ENCODE peak calls at places on chromosomes 7 and 10, in five cellular contexts. X, H, V, P and C are unnamed samples.

GRCh38 chr10:131852161-131852822 is 48.5 kb upstream of the PPP2R2D start:
- DNase-seq in X (no peak), H (no peak), V (no peak), P (no peak), C (no peak)

GRCh38 chr10:129096340-129096984 is 370.6 kb upstream of the MGMT start:
- DNase-seq in X (no peak), H (peak; percentile 83), V (no peak), P (peak; percentile 28), C (no peak)

GRCh38 chr10:125159932-125160855 is at the start of gene CTBP2:
- DNase-seq in X (no peak), H (peak; percentile 74), V (no peak), P (peak; percentile 64), C (peak; percentile 66)

GRCh38 chr7:29989257-29989995 is at the start of gene SCRN1:
- DNase-seq in X (peak; percentile 27), H (peak; percentile 65), V (peak; percentile 81), P (peak; percentile 42), C (peak; percentile 61)

GRCh38 chr7:93530701-93531100 is 43.8 kb downstream of the CALCR start:
- DNase-seq in X (no peak), H (no peak), V (no peak), P (no peak), C (no peak)

GRCh38 chr10:91908358-91909177 is 718 bp downstream of the FGFBP3 start:
- DNase-seq in X (peak; percentile 30), H (peak; percentile 79), V (peak; percentile 91), P (peak; percentile 72), C (peak; percentile 83)

GRCh38 chr7:21690717-21691116 is 147.9 kb downstream of the DNAH11 start:
- DNase-seq in X (no peak), H (no peak), V (no peak), P (no peak), C (no peak)

GRCh38 chr7:108497082-108497725 is 28.7 kb downstream of the PNPLA8 start:
- DNase-seq in X (peak; percentile 27), H (peak; percentile 69), V (peak; percentile 77), P (no peak), C (no peak)

GRCh38 chr7:103710247-103710646 is 264.2 kb upstream of the SLC26A5 start:
- DNase-seq in X (no peak), H (peak; percentile 81), V (no peak), P (no peak), C (no peak)

GRCh38 chr7:99010281-99010680 is 131.9 kb downstream of the TRRAP start:
- DNase-seq in X (no peak), H (no peak), V (no peak), P (no peak), C (no peak)

GRCh38 chr10:47043928-47044544 is 132.8 kb downstream of the PTPN20 start:
- DNase-seq in X (no peak), H (no peak), V (no peak), P (no peak), C (peak; percentile 39)

GRCh38 chr7:90605055-90605454 is 8.9 kb downstream of the CDK14 start:
- DNase-seq in X (no peak), H (no peak), V (no peak), P (no peak), C (no peak)

GRCh38 chr7:48742046-48742445 is 182.3 kb upstream of the CDC14C start:
- DNase-seq in X (no peak), H (no peak), V (no peak), P (no peak), C (no peak)

GRCh38 chr10:103685880-103686669 is 169.3 kb downstream of the SH3PXD2A start:
- DNase-seq in X (peak; percentile 82), H (peak; percentile 84), V (peak; percentile 73), P (peak; percentile 73), C (peak; percentile 81)

GRCh38 chr10:125559210-125559609 is 123.8 kb downstream of the TEX36 start:
- DNase-seq in X (no peak), H (no peak), V (no peak), P (no peak), C (no peak)

GRCh38 chr10:31320179-31320597 is 1.2 kb downstream of the ZEB1 start:
- DNase-seq in X (no peak), H (peak; percentile 54), V (peak; percentile 78), P (peak; percentile 56), C (peak; percentile 60)

GRCh38 chr10:9670911-9671310 is 1346.8 kb upstream of the CELF2 start:
- DNase-seq in X (no peak), H (no peak), V (no peak), P (no peak), C (no peak)

GRCh38 chr10:91552706-91553105 is 80.2 kb downstream of the PPP1R3C start:
- DNase-seq in X (no peak), H (peak; percentile 37), V (no peak), P (peak; percentile 29), C (no peak)

GRCh38 chr7:74056096-74056915 is 27.3 kb upstream of the LIMK1 start:
- DNase-seq in X (no peak), H (no peak), V (no peak), P (no peak), C (no peak)

GRCh38 chr7:101370836-101371235 is 8.2 kb downstream of the COL26A1 start:
- DNase-seq in X (no peak), H (no peak), V (no peak), P (no peak), C (no peak)

GRCh38 chr7:39650676-39651075 is 27.3 kb downstream of the RALA start:
- DNase-seq in X (no peak), H (peak; percentile 95), V (no peak), P (peak; percentile 30), C (no peak)

GRCh38 chr7:1534330-1535099 is 4.0 kb downstream of the MAFK start:
- DNase-seq in X (no peak), H (no peak), V (no peak), P (no peak), C (no peak)

GRCh38 chr10:33117816-33118215 is 159.8 kb upstream of the ITGB1 start:
- DNase-seq in X (no peak), H (no peak), V (no peak), P (no peak), C (peak; percentile 59)

GRCh38 chr7:45691155-45691656 is 117.0 kb downstream of the ADCY1 start:
- DNase-seq in X (no peak), H (no peak), V (no peak), P (no peak), C (no peak)

GRCh38 chr7:43905954-43906326 is 456 bp downstream of the URGCP start:
- DNase-seq in X (no peak), H (peak; percentile 59), V (no peak), P (peak; percentile 29), C (peak; percentile 50)

GRCh38 chr10:131094406-131095108 is 217.0 kb downstream of the TCERG1L start:
- DNase-seq in X (peak; percentile 27), H (peak; percentile 0), V (no peak), P (no peak), C (peak; percentile 46)

GRCh38 chr10:48983648-48984359 is 44.2 kb upstream of the LRRC18 start:
- DNase-seq in X (no peak), H (no peak), V (peak; percentile 60), P (no peak), C (no peak)

GRCh38 chr10:42850931-42851330 is 68.3 kb downstream of the BMS1 start:
- DNase-seq in X (no peak), H (no peak), V (no peak), P (no peak), C (no peak)

GRCh38 chr10:126421745-126422144 is 33.5 kb upstream of the ADAM12 start:
- DNase-seq in X (no peak), H (peak; percentile 98), V (no peak), P (no peak), C (no peak)

GRCh38 chr10:132036153-132036886 is 29.4 kb upstream of the JAKMIP3 start:
- DNase-seq in X (no peak), H (peak; percentile 54), V (no peak), P (peak; percentile 32), C (no peak)

GRCh38 chr10:14904316-14904732 is 25.7 kb downstream of the SUV39H2 start:
- DNase-seq in X (no peak), H (peak; percentile 64), V (peak; percentile 68), P (no peak), C (no peak)

GRCh38 chr7:150716368-150716767 is at the start of gene GIMAP1:
- DNase-seq in X (no peak), H (no peak), V (no peak), P (peak; percentile 47), C (no peak)

GRCh38 chr7:150716939-150717338 is 526 bp downstream of the GIMAP1 start:
- DNase-seq in X (no peak), H (no peak), V (no peak), P (no peak), C (no peak)

GRCh38 chr7:150717821-150718420 is 1.5 kb downstream of the GIMAP1 start:
- DNase-seq in X (no peak), H (no peak), V (no peak), P (no peak), C (no peak)

GRCh38 chr7:150715293-150715692 is 1.1 kb upstream of the GIMAP1 start:
- DNase-seq in X (no peak), H (no peak), V (no peak), P (no peak), C (no peak)

GRCh38 chr7:150715738-150716137 is 675 bp upstream of the GIMAP1 start:
- DNase-seq in X (no peak), H (no peak), V (no peak), P (no peak), C (no peak)
- H3K4me3 ChIP-seq in X (peak overlapping the region; percentile 50), H (no peak overlapping the region), V (no peak overlapping the region), P (peak overlapping the region; percentile 69), C (peak overlapping the region; percentile 67)

GRCh38 chr7:64515781-64516180 is 47.1 kb downstream of the ZNF680 start:
- DNase-seq in X (no peak), H (no peak), V (no peak), P (no peak), C (no peak)

GRCh38 chr7:64521409-64521984 is 41.4 kb downstream of the ZNF680 start:
- DNase-seq in X (no peak), H (no peak), V (no peak), P (no peak), C (no peak)

GRCh38 chr7:64515330-64515729 is 47.5 kb downstream of the ZNF680 start:
- DNase-seq in X (no peak), H (no peak), V (no peak), P (no peak), C (no peak)

GRCh38 chr7:64516451-64516850 is 46.4 kb downstream of the ZNF680 start:
- DNase-seq in X (no peak), H (no peak), V (no peak), P (no peak), C (no peak)
- H3K9me3 ChIP-seq in X (no peaks in the 10 kb centered on the region), H (peaks cover 11% of the 10 kb centered on the region), V (peaks cover 84% of the 10 kb centered on the region), P (peaks cover 71% of the 10 kb centered on the region), C (peaks cover 91% of the 10 kb centered on the region)

GRCh38 chr10:71731791-71732190 is 12.2 kb upstream of the C10orf105 start:
- DNase-seq in X (no peak), H (no peak), V (no peak), P (no peak), C (no peak)
- H3K4me1 ChIP-seq in X (peaks cover 44% of the 10 kb centered on the region), H (peaks cover 12% of the 10 kb centered on the region), V (peaks cover 67% of the 10 kb centered on the region), P (peaks cover 42% of the 10 kb centered on the region), C (peaks cover 54% of the 10 kb centered on the region)

GRCh38 chr7:134777908-134778580 is 1.4 kb upstream of the CALD1 start:
- DNase-seq in X (no peak), H (peak; percentile 63), V (no peak), P (no peak), C (no peak)

GRCh38 chr7:134778941-134779740 is at the start of gene CALD1:
- DNase-seq in X (peak; percentile 52), H (peak; percentile 97), V (no peak), P (peak; percentile 74), C (peak; percentile 49)

GRCh38 chr7:134781171-134781570 is 1.7 kb downstream of the CALD1 start:
- DNase-seq in X (no peak), H (no peak), V (no peak), P (no peak), C (no peak)

GRCh38 chr7:134780166-134780853 is 876 bp downstream of the CALD1 start:
- DNase-seq in X (no peak), H (peak; percentile 31), V (no peak), P (no peak), C (no peak)

GRCh38 chr7:134779741-134780065 is 269 bp downstream of the CALD1 start:
- DNase-seq in X (no peak), H (no peak), V (no peak), P (no peak), C (no peak)
- H3K4me3 ChIP-seq in X (peak overlapping the region; percentile 60), H (peak overlapping the region; percentile 93), V (no peak overlapping the region), P (peak overlapping the region; percentile 76), C (peak overlapping the region; percentile 59)